ENCODE peak calls at places on chromosomes 3 and 15, in four cellular contexts. G is A549, X is K562, J is HepG2. N is an unnamed sample.

GRCh38 chr3:132395126-132395525 is 22.2 kb upstream of the DNAJC13 start:
- DNase-seq in G (no peak), X (no peak), J (no peak), N (no peak)

GRCh38 chr15:62506217-62506805 is 341.2 kb upstream of the C2CD4B start:
- DNase-seq in G (peak; percentile 57), X (no peak), J (peak; percentile 78), N (no peak)

GRCh38 chr3:37999836-38000235 is 9.2 kb downstream of the VILL start:
- DNase-seq in G (no peak), X (no peak), J (no peak), N (no peak)

GRCh38 chr3:67006460-67006859 is 8.4 kb downstream of the KBTBD8 start:
- DNase-seq in G (no peak), X (no peak), J (no peak), N (no peak)

GRCh38 chr15:82862886-82863285 is 53.5 kb downstream of the WHAMM start:
- DNase-seq in G (no peak), X (no peak), J (no peak), N (no peak)

GRCh38 chr3:143203848-143204247 is 84.3 kb downstream of the CHST2 start:
- DNase-seq in G (no peak), X (no peak), J (no peak), N (no peak)

GRCh38 chr15:55434989-55435825 is 26.9 kb downstream of the PIERCE2 start:
- DNase-seq in G (peak; percentile 64), X (peak; percentile 41), J (peak; percentile 54), N (peak; percentile 7)

GRCh38 chr15:58015565-58015964 is 49.9 kb downstream of the ALDH1A2 start:
- DNase-seq in G (no peak), X (no peak), J (no peak), N (no peak)

GRCh38 chr3:118942195-118942594 is 92.5 kb downstream of the IGSF11 start:
- DNase-seq in G (no peak), X (no peak), J (no peak), N (no peak)

GRCh38 chr3:169660709-169661566 is 2.6 kb downstream of the MECOM start:
- DNase-seq in G (no peak), X (no peak), J (no peak), N (no peak)

GRCh38 chr15:39934415-39935044 is 615 bp downstream of the EIF2AK4 start:
- DNase-seq in G (no peak), X (no peak), J (peak; percentile 9), N (no peak)

GRCh38 chr15:63884953-63885352 is 51.2 kb upstream of the HERC1 start:
- DNase-seq in G (no peak), X (no peak), J (no peak), N (no peak)

GRCh38 chr3:150545419-150546225 is 674 bp downstream of the SERP1 start:
- DNase-seq in G (no peak), X (peak; percentile 14), J (peak; percentile 7), N (no peak)

GRCh38 chr3:33645060-33645841 is 72.8 kb downstream of the CLASP2 start:
- DNase-seq in G (peak; percentile 12), X (peak; percentile 31), J (no peak), N (no peak)

GRCh38 chr3:159458010-159458409 is 530.6 kb upstream of the IL12A start:
- DNase-seq in G (no peak), X (no peak), J (no peak), N (no peak)

GRCh38 chr3:131033480-131034080 is 6.9 kb downstream of the NEK11 start:
- DNase-seq in G (peak; percentile 14), X (peak; percentile 21), J (peak; percentile 43), N (no peak)

GRCh38 chr3:37148208-37148607 is 26.2 kb downstream of the LRRFIP2 start:
- DNase-seq in G (no peak), X (no peak), J (no peak), N (no peak)

GRCh38 chr15:100020181-100020580 is 286.9 kb upstream of the LYSMD4 start:
- DNase-seq in G (no peak), X (no peak), J (no peak), N (peak; percentile 56)

GRCh38 chr3:133663569-133664313 is 2.0 kb upstream of the TOPBP1 start:
- DNase-seq in G (peak; percentile 61), X (peak; percentile 39), J (peak; percentile 82), N (no peak)

GRCh38 chr3:124824286-124824915 is 62.8 kb downstream of the ITGB5 start:
- DNase-seq in G (no peak), X (no peak), J (no peak), N (no peak)

GRCh38 chr3:125191256-125191655 is 21.3 kb downstream of the SLC12A8 start:
- DNase-seq in G (no peak), X (no peak), J (no peak), N (no peak)

GRCh38 chr3:13896473-13897154 is 16.7 kb upstream of the WNT7A start:
- DNase-seq in G (peak; percentile 46), X (peak; percentile 72), J (peak; percentile 70), N (peak; percentile 55)

GRCh38 chr3:156317457-156317856 is 197.1 kb downstream of the KCNAB1 start:
- DNase-seq in G (peak; percentile 21), X (peak; percentile 11), J (peak; percentile 28), N (no peak)

GRCh38 chr15:90845201-90845949 is 23.0 kb upstream of the FURIN start:
- DNase-seq in G (peak; percentile 46), X (peak; percentile 49), J (no peak), N (no peak)

GRCh38 chr3:61875976-61876671 is 314.8 kb downstream of the PTPRG start:
- DNase-seq in G (no peak), X (no peak), J (no peak), N (no peak)

GRCh38 chr3:43468141-43468540 is 153.7 kb downstream of the ANO10 start:
- DNase-seq in G (no peak), X (no peak), J (no peak), N (no peak)

GRCh38 chr3:149058602-149059001 is 27.7 kb downstream of the HLTF start:
- DNase-seq in G (no peak), X (no peak), J (no peak), N (no peak)

GRCh38 chr3:182843478-182843877 is 50.2 kb downstream of the ATP11B start:
- DNase-seq in G (no peak), X (no peak), J (no peak), N (no peak)

GRCh38 chr3:126312326-126312725 is 44.9 kb downstream of the KLF15 start:
- DNase-seq in G (no peak), X (no peak), J (no peak), N (no peak)

GRCh38 chr15:64855206-64856000 is 13.7 kb downstream of the PLEKHO2 start:
- DNase-seq in G (no peak), X (no peak), J (no peak), N (no peak)

GRCh38 chr15:83065431-83065830 is 1.6 kb downstream of the BTBD1 start:
- DNase-seq in G (no peak), X (no peak), J (no peak), N (no peak)

GRCh38 chr3:105906834-105907233 is 38.0 kb upstream of the CBLB start:
- DNase-seq in G (no peak), X (no peak), J (no peak), N (no peak)
- TF ChIP-seq PHF8 in G (no peak), X (no peak), J (no peak), N (no peak)

GRCh38 chr3:69354948-69355347 is 30.9 kb downstream of the FRMD4B start:
- DNase-seq in G (no peak), X (no peak), J (no peak), N (no peak)
- TF ChIP-seq PHF8 in G (no peak), X (no peak), J (no peak), N (no peak)

GRCh38 chr15:93420477-93420876 is 331.5 kb upstream of the RGMA start:
- DNase-seq in G (no peak), X (no peak), J (no peak), N (no peak)

GRCh38 chr15:93420050-93420452 is 331.0 kb upstream of the RGMA start:
- DNase-seq in G (no peak), X (no peak), J (no peak), N (peak; percentile 5)

GRCh38 chr15:93424131-93424530 is 335.1 kb upstream of the RGMA start:
- DNase-seq in G (no peak), X (no peak), J (no peak), N (no peak)

GRCh38 chr15:93418566-93418965 is 329.6 kb upstream of the RGMA start:
- DNase-seq in G (no peak), X (no peak), J (no peak), N (no peak)

DNA sequence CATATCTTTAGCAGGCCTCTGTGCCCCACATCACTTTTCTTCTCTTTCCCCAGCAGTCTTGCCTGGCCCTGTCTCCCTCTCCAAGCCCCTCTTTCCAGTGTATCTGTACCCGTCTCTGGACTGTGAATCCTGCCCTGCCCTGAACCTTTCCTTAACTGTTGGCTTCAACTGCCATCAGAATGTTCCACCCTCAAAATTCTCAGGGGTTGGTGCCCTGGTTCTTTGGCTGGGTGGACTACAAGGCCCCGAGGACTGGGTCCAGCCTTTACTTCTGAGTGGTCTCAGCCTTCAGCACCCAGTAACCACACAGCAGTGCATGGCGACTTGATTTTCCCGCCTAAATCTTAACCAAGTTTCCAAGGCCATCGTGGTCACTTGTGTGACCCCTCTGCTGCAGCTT is 333.5 kb upstream of the RGMA start:
- DNase-seq in G (no peak), X (no peak), J (no peak), N (no peak)
- TF ChIP-seq PHF8 in G (no peak), X (no peak), J (no peak), N (no peak)

GRCh38 chr15:60844431-60845174 is 365.7 kb upstream of the ICE2 start:
- DNase-seq in G (no peak), X (no peak), J (no peak), N (no peak)
- TF ChIP-seq PHF8 in G (no peak), X (no peak), J (no peak), N (no peak)

DNA sequence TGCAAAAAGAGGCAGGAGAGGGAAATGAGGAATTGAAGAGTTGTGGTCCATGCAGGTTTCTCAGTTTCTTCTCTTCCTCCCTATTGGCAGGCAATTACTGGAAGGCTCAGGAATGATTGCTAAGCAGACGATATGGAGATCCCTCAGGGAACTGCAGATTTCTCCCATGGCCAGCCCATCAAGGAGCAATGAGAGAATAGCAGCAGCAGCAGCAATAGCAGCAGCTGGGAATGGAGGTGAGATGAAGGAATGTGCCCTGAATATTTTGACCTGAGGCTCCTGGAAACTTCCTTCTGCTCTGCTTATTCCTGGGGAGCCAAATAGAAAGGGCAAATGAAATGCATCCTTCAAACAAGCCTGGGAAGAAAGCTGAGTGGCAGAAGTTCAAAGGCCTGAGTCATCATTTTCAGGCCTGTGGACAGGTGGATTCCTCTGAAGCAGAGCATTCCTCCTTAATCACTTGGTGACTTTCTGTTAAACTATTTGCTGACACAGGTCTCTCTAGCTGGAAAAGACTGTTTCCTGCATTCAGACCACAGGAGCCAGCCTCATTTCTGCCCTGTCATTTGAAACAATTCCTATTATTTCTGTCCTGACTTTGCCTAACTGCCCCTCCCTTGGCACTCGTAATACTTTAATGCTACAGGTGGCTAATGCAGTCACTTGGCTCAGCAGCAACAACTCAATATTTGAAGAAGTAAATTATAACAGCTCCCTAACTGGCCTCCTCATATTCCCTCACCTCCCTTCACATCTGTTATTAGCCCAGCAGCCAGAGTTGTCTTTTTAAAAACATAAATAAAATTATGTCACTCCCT is 146.9 kb upstream of the GADL1 start:
- DNase-seq in G (peak; percentile 23), X (no peak), J (peak; percentile 25), N (peak; percentile 44)
- TF ChIP-seq PHF8 in G (no peak), X (no peak), J (no peak), N (no peak)

DNA sequence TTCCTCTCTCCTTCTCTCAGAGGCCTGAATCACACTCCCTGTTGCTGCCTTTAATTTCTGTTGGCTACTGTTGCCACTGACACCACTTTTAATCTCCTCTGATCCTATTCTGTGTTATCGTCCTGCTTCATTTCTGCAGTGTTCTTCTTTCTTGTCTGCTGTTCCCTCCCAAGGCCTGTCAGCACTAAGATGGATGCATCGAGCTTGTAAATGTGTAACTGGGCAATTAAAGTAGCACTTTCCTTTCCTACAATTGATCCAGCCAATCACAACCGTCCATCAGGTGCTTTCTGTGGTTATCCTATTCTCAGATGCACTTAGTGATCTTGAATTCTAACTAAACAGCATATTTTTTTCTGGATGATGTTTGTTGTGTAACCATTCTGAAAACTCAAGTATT is 71.4 kb upstream of the VEPH1 start:
- DNase-seq in G (no peak), X (no peak), J (no peak), N (no peak)
- TF ChIP-seq PHF8 in G (no peak), X (no peak), J (no peak), N (no peak)